ENCODE peak calls at places on chromosomes 4 and X, in eight cellular contexts. N is ascending aorta; W is naive thymus-derived CD4-positive, alpha-beta T cell; K is astrocyte; J is effector memory CD4-positive, alpha-beta T cell; S is ovary; R is CD4-positive, CD25-positive, alpha-beta regulatory T cell; C is stomach. E is an unnamed sample.

GRCh38 chrX:84339507-84340364 is 151.7 kb upstream of the RPS6KA6 start:
- DNase-seq in N (no peak), W (no peak), K (no peak), J (no peak), S (no peak), R (no peak), C (no peak), E (no peak)

GRCh38 chr4:155666701-155667537 is at the start of gene GUCY1A1:
- DNase-seq in N (no peak), W (no peak), K (peak; percentile 6), J (no peak), S (no peak), R (no peak), C (peak; percentile 26), E (peak; percentile 81)

GRCh38 chr4:77899607-77900006 is 37.0 kb downstream of the MRPL1 start:
- DNase-seq in N (no peak), W (no peak), K (no peak), J (no peak), S (no peak), R (no peak), C (no peak), E (no peak)

GRCh38 chrX:9429767-9430166 is 35.1 kb upstream of the TBL1X start:
- DNase-seq in N (no peak), W (no peak), K (no peak), J (no peak), S (no peak), R (no peak), C (no peak), E (no peak)

GRCh38 chr4:99033956-99034355 is 38.4 kb downstream of the METAP1 start:
- DNase-seq in N (no peak), W (no peak), K (peak; percentile 73), J (no peak), S (no peak), R (no peak), C (no peak), E (no peak)

GRCh38 chr4:147975902-147976301 is 244.0 kb downstream of the ARHGAP10 start:
- DNase-seq in N (no peak), W (no peak), K (peak; percentile 54), J (no peak), S (no peak), R (no peak), C (no peak), E (no peak)

GRCh38 chrX:9518896-9519295 is 54.0 kb downstream of the TBL1X start:
- DNase-seq in N (no peak), W (no peak), K (no peak), J (no peak), S (no peak), R (no peak), C (no peak), E (no peak)

GRCh38 chr4:121339307-121339706 is 41.5 kb downstream of the QRFPR start:
- DNase-seq in N (no peak), W (no peak), K (peak; percentile 2), J (no peak), S (no peak), R (no peak), C (no peak), E (no peak)

GRCh38 chrX:121823406-121823805 is 776.0 kb downstream of the GLUD2 start:
- DNase-seq in N (no peak), W (no peak), K (no peak), J (no peak), S (no peak), R (no peak), C (no peak), E (no peak)

GRCh38 chr4:182914357-182914756 is 2.8 kb downstream of the DCTD start:
- DNase-seq in N (no peak), W (no peak), K (no peak), J (no peak), S (no peak), R (no peak), C (no peak), E (no peak)

GRCh38 chr4:182916483-182917181 is 554 bp downstream of the DCTD start:
- DNase-seq in N (no peak), W (no peak), K (peak; percentile 70), J (no peak), S (peak; percentile 64), R (no peak), C (peak; percentile 65), E (peak; percentile 91)

GRCh38 chr4:182918044-182918607 is 940 bp upstream of the DCTD start:
- DNase-seq in N (no peak), W (no peak), K (no peak), J (no peak), S (no peak), R (no peak), C (no peak), E (no peak)

GRCh38 chr4:182918791-182919302 is 1.7 kb upstream of the DCTD start:
- DNase-seq in N (no peak), W (peak; percentile 13), K (no peak), J (no peak), S (no peak), R (peak; percentile 20), C (no peak), E (no peak)

GRCh38 chr4:182917182-182918043 is at the start of gene DCTD:
- DNase-seq in N (peak; percentile 23), W (peak; percentile 84), K (peak; percentile 46), J (peak; percentile 70), S (peak; percentile 77), R (peak; percentile 81), C (peak; percentile 82), E (peak; percentile 97)
- H3K4me1 ChIP-seq in N (peaks cover 8% of the 10 kb centered on the region), W (peaks cover 26% of the 10 kb centered on the region), K (peaks cover 19% of the 10 kb centered on the region), J (peaks cover 15% of the 10 kb centered on the region), S (peaks cover 4% of the 10 kb centered on the region), R (peaks cover 41% of the 10 kb centered on the region), C (peaks cover 32% of the 10 kb centered on the region), E (peaks cover 52% of the 10 kb centered on the region)

DNA sequence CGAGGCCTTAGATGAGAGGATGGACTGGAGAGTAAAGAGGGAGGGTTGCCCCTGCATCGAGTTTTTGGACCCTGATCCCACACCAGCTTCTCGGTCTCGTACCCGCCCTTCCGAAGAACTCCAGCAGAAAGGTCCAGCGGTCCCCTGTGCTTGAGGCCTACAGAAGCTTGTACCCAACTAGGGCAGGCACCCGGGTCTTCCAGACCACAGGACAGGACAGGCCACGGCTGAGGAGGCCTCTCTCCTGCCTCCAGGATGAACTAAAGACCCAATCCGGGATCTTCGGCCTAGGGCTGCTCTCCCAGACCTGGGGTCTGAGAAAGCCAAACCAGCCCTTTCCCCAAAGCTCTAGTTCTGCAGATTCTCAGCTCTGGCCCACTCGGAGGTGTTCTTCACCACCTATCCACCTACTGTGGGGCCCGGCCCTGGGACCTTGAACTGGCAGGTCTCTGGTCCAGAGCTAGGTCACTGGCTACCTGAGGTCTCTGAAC is 1.2 kb downstream of the NKX3-2 start:
- DNase-seq in N (no peak), W (no peak), K (no peak), J (no peak), S (no peak), R (no peak), C (no peak), E (peak; percentile 62)
- H3K4me1 ChIP-seq in N (peaks cover 29% of the 10 kb centered on the region), W (peaks cover 38% of the 10 kb centered on the region), K (peaks cover 9% of the 10 kb centered on the region), J (peaks cover 47% of the 10 kb centered on the region), S (peaks cover 13% of the 10 kb centered on the region), R (peaks cover 73% of the 10 kb centered on the region), C (peaks cover 87% of the 10 kb centered on the region), E (peaks cover 84% of the 10 kb centered on the region)

DNA sequence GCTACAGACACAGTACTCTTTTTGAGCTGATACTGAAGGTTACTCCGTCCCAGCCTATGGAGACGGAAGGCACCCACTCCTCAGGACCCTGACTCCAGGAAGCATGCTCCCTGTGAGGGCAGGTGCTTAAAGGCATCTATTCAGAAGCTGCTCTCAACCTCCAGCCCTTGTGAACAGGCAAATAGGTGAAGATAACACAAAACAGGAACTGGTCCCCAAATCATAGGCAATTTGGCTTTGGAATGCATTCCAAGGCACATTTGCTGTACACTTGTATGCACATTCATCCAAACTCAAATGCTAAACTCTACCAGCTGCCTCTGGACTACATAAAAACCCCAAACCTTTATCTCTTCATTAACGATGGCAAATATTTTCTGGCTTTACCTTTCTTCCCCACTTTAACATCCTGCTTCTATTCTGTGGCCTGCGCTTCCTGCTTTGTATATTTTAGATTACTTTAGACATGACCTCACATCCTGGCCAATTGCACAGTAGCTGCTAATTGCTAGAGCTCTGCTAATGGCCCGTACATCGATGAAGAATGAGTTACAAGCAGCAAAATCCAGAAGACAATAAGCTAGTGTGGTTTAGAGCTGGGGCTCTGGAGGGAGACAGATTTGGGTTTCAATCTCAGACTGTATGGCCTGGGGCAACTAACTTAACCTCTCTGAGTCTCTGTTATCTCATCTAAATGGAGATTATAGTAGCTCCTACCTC is 3.2 kb downstream of the SEL1L3 start:
- DNase-seq in N (no peak), W (peak; percentile 51), K (peak; percentile 46), J (peak; percentile 30), S (no peak), R (peak; percentile 75), C (no peak), E (no peak)
- H3K4me1 ChIP-seq in N (no peaks in the 10 kb centered on the region), W (peaks cover 38% of the 10 kb centered on the region), K (peaks cover 7% of the 10 kb centered on the region), J (peaks cover 40% of the 10 kb centered on the region), S (no peaks in the 10 kb centered on the region), R (peaks cover 74% of the 10 kb centered on the region), C (peaks cover 90% of the 10 kb centered on the region), E (peaks cover 87% of the 10 kb centered on the region)

GRCh38 chr4:7938513-7939376 is 916 bp downstream of the AFAP1 start:
- DNase-seq in N (no peak), W (no peak), K (peak; percentile 28), J (no peak), S (peak; percentile 23), R (peak; percentile 16), C (peak; percentile 38), E (no peak)
- H3K4me1 ChIP-seq in N (peaks cover 11% of the 10 kb centered on the region), W (peaks cover 10% of the 10 kb centered on the region), K (peaks cover 34% of the 10 kb centered on the region), J (peaks cover 14% of the 10 kb centered on the region), S (peaks cover 1% of the 10 kb centered on the region), R (peaks cover 16% of the 10 kb centered on the region), C (peaks cover 42% of the 10 kb centered on the region), E (no peaks in the 10 kb centered on the region)

GRCh38 chrX:119669424-119670037 is 23.4 kb downstream of the SEPTIN6 start:
- DNase-seq in N (no peak), W (no peak), K (peak; percentile 63), J (no peak), S (no peak), R (no peak), C (peak; percentile 57), E (peak; percentile 74)

GRCh38 chrX:119667111-119667928 is 25.6 kb downstream of the SEPTIN6 start:
- DNase-seq in N (no peak), W (no peak), K (no peak), J (no peak), S (peak; percentile 11), R (no peak), C (no peak), E (peak; percentile 69)

GRCh38 chrX:119676949-119677653 is 15.9 kb downstream of the SEPTIN6 start:
- DNase-seq in N (no peak), W (no peak), K (no peak), J (no peak), S (no peak), R (no peak), C (no peak), E (no peak)

GRCh38 chrX:119673336-119673735 is 19.6 kb downstream of the SEPTIN6 start:
- DNase-seq in N (no peak), W (no peak), K (no peak), J (no peak), S (no peak), R (no peak), C (no peak), E (no peak)

GRCh38 chrX:119672252-119672825 is 20.6 kb downstream of the SEPTIN6 start:
- DNase-seq in N (no peak), W (no peak), K (no peak), J (no peak), S (no peak), R (no peak), C (no peak), E (peak; percentile 15)
- H3K4me1 ChIP-seq in N (no peaks in the 10 kb centered on the region), W (peaks cover 38% of the 10 kb centered on the region), K (no peaks in the 10 kb centered on the region), J (peaks cover 33% of the 10 kb centered on the region), S (no peaks in the 10 kb centered on the region), R (peaks cover 33% of the 10 kb centered on the region), C (peaks cover 24% of the 10 kb centered on the region), E (peaks cover 11% of the 10 kb centered on the region)

E was measured in spleen.